ENCODE peak calls at places on chromosomes 11 and 22, in nine cellular contexts. O is suprapubic skin, N is prostate gland, F is SK-N-SH, M is GM23338, S is upper lobe of left lung, Q is endothelial cell of umbilical vein, D is HCT116, K is transverse colon. V is an unnamed sample.

GRCh38 chr11:63014408-63015055 is 1.1 kb downstream of the SLC22A8 start:
- DNase-seq in S (peak), N (no peak), Q (no peak), D (no peak), K (no peak), O (peak), F (no peak), M (no peak), V (no peak)

GRCh38 chr22:44702479-44703219 is 645 bp downstream of the PRR5 start:
- DNase-seq in O (no peak), K (no peak), M (peak), N (peak), D (no peak), Q (no peak), S (no peak), F (peak), V (peak)

GRCh38 chr11:12218909-12219308 is 108.5 kb downstream of the MICAL2 start:
- DNase-seq in D (no peak), K (peak), S (no peak), F (no peak), O (no peak), N (no peak), M (no peak), Q (peak), V (no peak)

GRCh38 chr11:111586305-111586915 is 15.8 kb upstream of the SIK2 start:
- DNase-seq in K (no peak), M (peak), D (peak), Q (peak), S (no peak), O (no peak), N (peak), F (peak), V (no peak)

GRCh38 chr22:49290286-49290685 is 537.4 kb downstream of the BRD1 start:
- DNase-seq in S (no peak), Q (no peak), K (no peak), F (no peak), O (peak), M (no peak), D (no peak), N (no peak), V (peak)

GRCh38 chr22:20457506-20458240 is 20.0 kb upstream of the SCARF2 start:
- DNase-seq in S (no peak), O (no peak), N (no peak), D (no peak), K (no peak), Q (no peak), F (no peak), M (no peak), V (peak)

GRCh38 chr11:99693941-99694492 is 673.3 kb downstream of the CNTN5 start:
- DNase-seq in Q (no peak), O (no peak), F (no peak), M (no peak), N (no peak), K (no peak), D (no peak), S (no peak), V (no peak)

GRCh38 chr11:123377355-123377754 is 52.7 kb upstream of the GRAMD1B start:
- DNase-seq in M (peak), Q (no peak), S (no peak), D (no peak), K (no peak), F (peak), O (no peak), N (no peak), V (no peak)

GRCh38 chr11:105202844-105203548 is 63.4 kb upstream of the CARD18 start:
- DNase-seq in M (no peak), F (no peak), Q (peak), K (peak), S (no peak), D (peak), N (no peak), O (no peak), V (no peak)

GRCh38 chr11:118396097-118396501 is 5.3 kb upstream of the ATP5MG start:
- DNase-seq in D (no peak), N (no peak), K (no peak), S (no peak), O (no peak), Q (no peak), F (no peak), M (no peak), V (no peak)

GRCh38 chr11:72586591-72587090 is 87.6 kb downstream of the PDE2A start:
- DNase-seq in K (no peak), Q (no peak), D (no peak), M (no peak), S (no peak), N (no peak), O (no peak), F (no peak), V (peak)

GRCh38 chr22:39571538-39571937 is 985 bp downstream of the CACNA1I start:
- DNase-seq in K (no peak), N (no peak), Q (no peak), D (no peak), S (no peak), M (no peak), O (no peak), F (no peak), V (no peak)

GRCh38 chr11:2511421-2512369 is 66.9 kb downstream of the KCNQ1 start:
- DNase-seq in S (peak), M (no peak), N (no peak), O (peak), F (peak), K (peak), Q (no peak), D (no peak), V (peak)

GRCh38 chr11:47967577-47968230 is 12.7 kb upstream of the PTPRJ start:
- DNase-seq in O (no peak), Q (no peak), N (no peak), M (no peak), S (no peak), D (no peak), K (no peak), F (no peak), V (no peak)

GRCh38 chr11:44865866-44866272 is 84.8 kb downstream of the TP53I11 start:
- DNase-seq in D (no peak), O (no peak), F (peak), S (no peak), M (no peak), Q (peak), K (no peak), N (peak), V (peak)

GRCh38 chr22:31586137-31586920 is 75.7 kb downstream of the PISD start:
- DNase-seq in K (no peak), S (no peak), D (no peak), N (no peak), M (no peak), F (no peak), O (peak), Q (no peak), V (no peak)

GRCh38 chr11:3627291-3627690 is 14.5 kb downstream of the ART5 start:
- DNase-seq in O (no peak), D (no peak), N (no peak), Q (no peak), F (no peak), S (no peak), K (no peak), M (no peak), V (peak)

GRCh38 chr22:39498368-39498767 is 3.7 kb upstream of the MIEF1 start:
- DNase-seq in D (no peak), M (no peak), F (no peak), K (no peak), O (no peak), S (no peak), Q (no peak), N (peak), V (no peak)

GRCh38 chr11:134586726-134587125 is 174.7 kb upstream of the B3GAT1 start:
- DNase-seq in S (no peak), N (no peak), M (no peak), F (no peak), D (no peak), O (peak), Q (no peak), K (no peak), V (no peak)

GRCh38 chr11:69348414-69349235 is 54.7 kb downstream of the MYEOV start:
- DNase-seq in M (no peak), Q (no peak), F (no peak), O (peak), K (no peak), D (no peak), S (no peak), N (no peak), V (no peak)

GRCh38 chr11:19577849-19578619 is 134.6 kb upstream of the NAV2 start:
- DNase-seq in F (peak), S (no peak), D (no peak), K (peak), O (no peak), N (peak), Q (peak), M (no peak), V (no peak)

GRCh38 chr11:63505857-63506528 is at the start of gene LGALS12:
- DNase-seq in M (peak), N (no peak), D (no peak), O (no peak), Q (no peak), S (peak), F (no peak), K (no peak), V (no peak)

GRCh38 chr11:24391165-24391564 is 105.7 kb upstream of the LUZP2 start:
- DNase-seq in S (no peak), D (no peak), F (no peak), O (no peak), Q (no peak), N (no peak), M (no peak), K (no peak), V (no peak)

GRCh38 chr11:46200537-46201281 is 76.8 kb upstream of the CREB3L1 start:
- DNase-seq in Q (no peak), N (no peak), M (no peak), D (no peak), K (no peak), S (no peak), F (no peak), O (no peak), V (no peak)

GRCh38 chr22:36144886-36145541 is 15.5 kb downstream of the APOL3 start:
- DNase-seq in S (no peak), F (peak), M (peak), O (no peak), D (peak), N (no peak), K (peak), Q (peak), V (peak)

GRCh38 chr11:9123595-9124304 is 32.4 kb upstream of the SCUBE2 start:
- DNase-seq in N (no peak), O (no peak), D (no peak), F (no peak), S (no peak), K (no peak), M (no peak), Q (no peak), V (no peak)

GRCh38 chr11:79950741-79951140 is 509.9 kb upstream of the TENM4 start:
- DNase-seq in D (no peak), M (no peak), S (no peak), F (no peak), Q (no peak), K (no peak), O (no peak), N (no peak), V (no peak)

GRCh38 chr22:17890245-17890671 is 116.0 kb upstream of the BID start:
- DNase-seq in S (no peak), M (no peak), D (no peak), Q (no peak), N (no peak), O (no peak), F (no peak), K (peak), V (no peak)

GRCh38 chr11:101445761-101446160 is 138.0 kb downstream of the TRPC6 start:
- DNase-seq in O (no peak), N (no peak), K (no peak), F (no peak), M (no peak), D (no peak), Q (no peak), S (no peak), V (no peak)

GRCh38 chr11:123195182-123196059 is at the start of gene CLMP:
- DNase-seq in O (no peak), D (no peak), Q (no peak), K (peak), M (peak), N (no peak), F (peak), S (peak), V (no peak)

GRCh38 chr11:113896156-113896879 is 8.3 kb upstream of the HTR3B start:
- DNase-seq in O (peak), M (peak), F (peak), N (peak), S (no peak), Q (peak), K (peak), D (peak), V (no peak)

GRCh38 chr11:112355726-112356125 is 95.1 kb upstream of the PLET1 start:
- DNase-seq in F (peak), O (no peak), M (peak), D (peak), S (no peak), Q (no peak), N (no peak), K (no peak), V (no peak)

GRCh38 chr11:2270322-2271076 is at the start of gene ASCL2:
- DNase-seq in F (peak), M (peak), K (no peak), O (peak), S (no peak), D (no peak), Q (no peak), N (no peak), V (peak)

GRCh38 chr11:65047581-65048422 is 6.8 kb downstream of the SAC3D1 start:
- DNase-seq in S (peak), K (no peak), F (no peak), O (no peak), Q (no peak), D (no peak), N (no peak), M (peak), V (peak)

GRCh38 chr11:33448461-33449130 is 191.4 kb downstream of the HIPK3 start:
- DNase-seq in F (no peak), N (no peak), K (no peak), S (no peak), M (no peak), Q (peak), O (no peak), D (no peak), V (no peak)

GRCh38 chr11:27353593-27354358 is 9.2 kb downstream of the CCDC34 start:
- DNase-seq in D (no peak), M (no peak), O (no peak), N (no peak), F (no peak), K (no peak), S (no peak), Q (no peak), V (no peak)

GRCh38 chr11:115409116-115409663 is 95.0 kb downstream of the CADM1 start:
- DNase-seq in O (no peak), K (no peak), Q (no peak), N (no peak), F (no peak), S (no peak), M (peak), D (no peak), V (no peak)

GRCh38 chr11:2703487-2704141 is 3.8 kb upstream of the KCNQ1OT1 start:
- DNase-seq in N (no peak), D (no peak), O (no peak), F (no peak), K (no peak), Q (no peak), M (peak), S (no peak), V (peak)

GRCh38 chr11:120024586-120024985 is 113.3 kb downstream of the TRIM29 start:
- DNase-seq in O (no peak), F (no peak), Q (no peak), D (no peak), K (no peak), M (no peak), N (no peak), S (no peak), V (no peak)

GRCh38 chr22:24505337-24505736 is 10.2 kb downstream of the UPB1 start:
- DNase-seq in Q (no peak), F (no peak), D (no peak), N (no peak), K (no peak), S (no peak), M (no peak), O (peak), V (no peak)
- TF ChIP-seq POLR2AphosphoS5 in Q (no peak), F (no peak), D (no peak), N (no peak), K (no peak), S (no peak), M (no peak), O (no peak), V (no peak)

GRCh38 chr11:13964771-13965074 is 2.2 kb downstream of the SPON1 start:
- DNase-seq in S (no peak), K (no peak), M (no peak), Q (no peak), N (no peak), F (no peak), D (no peak), O (no peak), V (no peak)
- H3K4me3 ChIP-seq in S (peak), K (peak), M (peak), Q (no peak), N (peak), F (no peak), D (peak), O (peak), V (peak)

DNA sequence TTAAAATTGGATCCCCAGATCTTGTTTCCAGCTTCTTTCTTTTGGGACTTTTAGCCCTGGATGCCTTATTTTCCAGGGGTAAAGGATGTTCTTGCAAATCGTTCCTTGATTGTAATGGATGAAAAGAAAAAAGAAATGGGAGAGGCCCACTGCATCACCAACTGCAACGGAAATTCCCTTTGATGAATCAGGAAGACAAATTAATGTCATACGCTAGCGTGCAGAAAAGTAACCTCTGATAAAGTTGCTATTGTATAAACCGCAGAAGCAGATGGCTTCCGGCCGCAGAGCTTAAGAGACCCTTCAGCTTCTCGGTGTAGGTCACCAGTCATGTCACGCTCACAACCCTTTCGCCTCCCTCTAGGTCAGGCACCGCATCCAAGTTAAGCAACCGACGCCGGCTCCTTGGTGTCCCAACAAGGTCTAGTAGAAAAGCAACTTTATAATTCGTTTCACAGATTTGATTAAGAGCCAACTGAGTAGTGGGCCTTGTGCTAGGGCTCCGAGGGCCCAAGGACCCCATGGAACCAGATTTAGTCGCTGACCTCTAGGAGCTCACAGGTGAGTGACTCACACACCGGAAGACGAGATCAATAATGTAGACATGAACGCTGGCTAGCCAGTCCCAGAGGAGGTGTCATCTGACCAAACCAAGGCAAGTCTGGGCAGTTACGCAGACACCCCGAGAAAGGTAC is 1.3 kb upstream of the ZFP91 start:
- DNase-seq in Q (peak), S (no peak), F (no peak), N (no peak), O (peak), D (no peak), K (peak), M (no peak), V (peak)
- TF ChIP-seq POLR2AphosphoS5 in Q (peak), S (peak), F (peak), N (no peak), O (peak), D (peak), K (peak), M (no peak), V (no peak)

GRCh38 chr22:42287174-42287890 is 16.9 kb upstream of the TCF20 start:
- DNase-seq in F (no peak), O (no peak), K (no peak), N (no peak), S (no peak), Q (no peak), D (no peak), M (no peak), V (no peak)
- H3K4me3 ChIP-seq in F (no peak), O (no peak), K (no peak), N (no peak), S (no peak), Q (no peak), D (no peak), M (no peak), V (no peak)

V was measured in spleen.